ENCODE peak calls at places on chromosomes 2 and 18, in eight cellular contexts. V is IMR-90, C is MM.1S, Z is RWPE2, A is H1, Y is psoas muscle, N is Panc1, H is mucosa of descending colon. X is an unnamed sample.

GRCh38 chr18:3511980-3512379 is 62.0 kb downstream of the TGIF1 start:
- DNase-seq in V (peak; percentile 68), C (no peak), Z (no peak), A (no peak), Y (no peak), N (no peak), H (no peak), X (no peak)

GRCh38 chr2:88269832-88270231 is 99.7 kb downstream of the THNSL2 start:
- DNase-seq in V (no peak), C (no peak), Z (no peak), A (no peak), Y (no peak), N (no peak), H (no peak), X (no peak)

GRCh38 chr2:102032368-102033027 is 40.7 kb downstream of the IL1R2 start:
- DNase-seq in V (peak; percentile 60), C (no peak), Z (no peak), A (no peak), Y (no peak), N (no peak), H (no peak), X (no peak)

GRCh38 chr18:65942854-65943253 is 192.0 kb downstream of the CDH7 start:
- DNase-seq in V (no peak), C (peak; percentile 56), Z (no peak), A (no peak), Y (no peak), N (no peak), H (no peak), X (no peak)

GRCh38 chr2:197088694-197089093 is 162.2 kb upstream of the PGAP1 start:
- DNase-seq in V (peak; percentile 28), C (no peak), Z (no peak), A (no peak), Y (no peak), N (no peak), H (no peak), X (no peak)

GRCh38 chr2:239274391-239275001 is 126.3 kb downstream of the HDAC4 start:
- DNase-seq in V (peak; percentile 70), C (no peak), Z (no peak), A (no peak), Y (peak; percentile 86), N (no peak), H (no peak), X (no peak)

GRCh38 chr2:149894760-149895159 is 307.2 kb upstream of the MMADHC start:
- DNase-seq in V (peak; percentile 47), C (peak; percentile 96), Z (no peak), A (no peak), Y (no peak), N (no peak), H (no peak), X (no peak)

GRCh38 chr18:61651145-61651879 is 241.5 kb downstream of the RNF152 start:
- DNase-seq in V (no peak), C (no peak), Z (no peak), A (no peak), Y (no peak), N (no peak), H (no peak), X (no peak)

GRCh38 chr2:31660812-31661335 is 80.1 kb upstream of the SRD5A2 start:
- DNase-seq in V (no peak), C (no peak), Z (no peak), A (no peak), Y (no peak), N (no peak), H (no peak), X (no peak)

GRCh38 chr2:238517209-238517608 is 90.5 kb downstream of the ASB1 start:
- DNase-seq in V (no peak), C (no peak), Z (no peak), A (no peak), Y (no peak), N (no peak), H (no peak), X (no peak)

GRCh38 chr2:129847043-129847442 is 132.4 kb upstream of the RAB6C start:
- DNase-seq in V (no peak), C (no peak), Z (no peak), A (no peak), Y (no peak), N (no peak), H (no peak), X (no peak)

GRCh38 chr2:181281206-181281832 is 175.9 kb upstream of the ITGA4 start:
- DNase-seq in V (no peak), C (peak; percentile 45), Z (no peak), A (no peak), Y (no peak), N (no peak), H (no peak), X (no peak)

GRCh38 chr2:68157002-68157401 is 686 bp upstream of the PNO1 start:
- DNase-seq in V (peak; percentile 16), C (no peak), Z (no peak), A (no peak), Y (no peak), N (no peak), H (no peak), X (peak; percentile 35)

GRCh38 chr2:20378891-20379519 is 28.4 kb upstream of the PUM2 start:
- DNase-seq in V (peak; percentile 86), C (no peak), Z (peak; percentile 73), A (peak; percentile 86), Y (peak; percentile 92), N (no peak), H (peak; percentile 83), X (peak; percentile 71)

GRCh38 chr2:85265304-85265703 is 62.5 kb downstream of the TGOLN2 start:
- DNase-seq in V (no peak), C (no peak), Z (no peak), A (no peak), Y (peak; percentile 73), N (no peak), H (no peak), X (no peak)

GRCh38 chr2:148794558-148794957 is 80.5 kb upstream of the KIF5C start:
- DNase-seq in V (peak; percentile 76), C (no peak), Z (no peak), A (no peak), Y (no peak), N (no peak), H (no peak), X (no peak)

GRCh38 chr2:85939136-85939535 is 50.3 kb upstream of the ST3GAL5 start:
- DNase-seq in V (no peak), C (no peak), Z (no peak), A (no peak), Y (no peak), N (no peak), H (no peak), X (no peak)

GRCh38 chr2:120935339-120936313 is 200.0 kb downstream of the GLI2 start:
- DNase-seq in V (peak; percentile 74), C (no peak), Z (no peak), A (no peak), Y (no peak), N (no peak), H (peak; percentile 68), X (peak; percentile 93)

GRCh38 chr2:230307485-230307884 is 19.5 kb upstream of the SP140L start:
- DNase-seq in V (no peak), C (no peak), Z (no peak), A (no peak), Y (no peak), N (no peak), H (no peak), X (no peak)

GRCh38 chr2:54602736-54603322 is 120.6 kb upstream of the EML6 start:
- DNase-seq in V (peak; percentile 77), C (no peak), Z (no peak), A (no peak), Y (no peak), N (no peak), H (no peak), X (no peak)

GRCh38 chr2:54604771-54605350 is 118.6 kb upstream of the EML6 start:
- DNase-seq in V (no peak), C (no peak), Z (no peak), A (no peak), Y (no peak), N (no peak), H (no peak), X (no peak)

GRCh38 chr2:54603796-54604195 is 119.7 kb upstream of the EML6 start:
- DNase-seq in V (no peak), C (no peak), Z (no peak), A (no peak), Y (no peak), N (no peak), H (no peak), X (no peak)

GRCh38 chr2:54601339-54601738 is 122.1 kb upstream of the EML6 start:
- DNase-seq in V (no peak), C (no peak), Z (no peak), A (no peak), Y (no peak), N (no peak), H (no peak), X (no peak)

GRCh38 chr2:54603357-54603756 is 120.1 kb upstream of the EML6 start:
- DNase-seq in V (peak; percentile 22), C (no peak), Z (no peak), A (no peak), Y (no peak), N (no peak), H (no peak), X (no peak)
- H3K4me1 ChIP-seq in V (peaks cover 27% of the 10 kb centered on the region), C (no peaks in the 10 kb centered on the region), Z (peaks cover 20% of the 10 kb centered on the region), A (peaks cover 8% of the 10 kb centered on the region), Y (peaks cover 80% of the 10 kb centered on the region), N (no peaks in the 10 kb centered on the region), H (peaks cover 42% of the 10 kb centered on the region), X (peaks cover 15% of the 10 kb centered on the region)

GRCh38 chr2:203892207-203892606 is 24.6 kb downstream of the CTLA4 start:
- DNase-seq in V (no peak), C (no peak), Z (no peak), A (no peak), Y (no peak), N (no peak), H (no peak), X (peak; percentile 55)
- H3K9me3 ChIP-seq in V (no peaks in the 10 kb centered on the region), C (no peaks in the 10 kb centered on the region), Z (no peaks in the 10 kb centered on the region), A (no peaks in the 10 kb centered on the region), Y (no peaks in the 10 kb centered on the region), N (no peaks in the 10 kb centered on the region), H (no peaks in the 10 kb centered on the region), X (peaks cover 4% of the 10 kb centered on the region)

DNA sequence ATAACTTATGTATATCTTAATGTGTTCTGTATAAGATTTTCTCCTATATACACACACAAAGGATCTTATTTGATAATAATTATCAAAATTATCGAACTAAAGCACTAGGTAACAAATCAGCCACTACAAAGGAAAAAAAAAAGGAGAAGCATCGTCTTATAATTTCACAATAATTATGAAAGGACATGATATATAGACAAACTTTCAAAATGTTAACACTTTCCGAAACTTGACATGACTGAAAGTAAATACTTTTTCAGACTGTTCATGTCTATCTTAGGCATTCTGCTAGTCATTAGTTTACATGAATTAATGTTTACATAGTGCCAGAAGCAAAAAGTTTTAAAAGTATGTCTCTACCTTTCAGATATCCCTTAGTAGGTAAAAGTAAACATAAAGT is 7.3 kb upstream of the NR4A2 start:
- DNase-seq in V (no peak), C (no peak), Z (no peak), A (no peak), Y (no peak), N (no peak), H (no peak), X (no peak)
- H3K4me1 ChIP-seq in V (no peaks in the 10 kb centered on the region), C (peaks cover 27% of the 10 kb centered on the region), Z (peaks cover 23% of the 10 kb centered on the region), A (no peaks in the 10 kb centered on the region), Y (peaks cover 44% of the 10 kb centered on the region), N (peaks cover 24% of the 10 kb centered on the region), H (peaks cover 30% of the 10 kb centered on the region), X (peaks cover 9% of the 10 kb centered on the region)

DNA sequence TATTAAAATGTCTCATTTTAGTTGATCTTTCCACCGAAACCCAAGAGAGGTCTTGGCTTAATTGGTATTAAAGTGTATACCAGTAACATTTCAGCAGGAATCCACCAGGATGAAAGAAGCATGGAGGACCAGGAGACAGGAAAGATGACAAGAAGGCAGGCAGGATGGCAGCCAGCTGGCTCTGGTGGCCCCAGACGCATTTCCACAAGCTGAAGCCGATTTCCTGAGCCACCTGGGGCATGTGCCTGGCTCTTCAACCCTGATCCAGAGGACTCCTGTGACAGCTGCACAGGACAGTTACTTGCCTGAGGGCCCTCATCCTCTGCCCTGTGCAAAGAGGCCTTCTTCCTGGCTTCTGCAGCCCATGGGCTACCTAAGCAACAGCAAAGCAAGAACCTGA is 56.9 kb upstream of the NFU1 start:
- DNase-seq in V (no peak), C (no peak), Z (no peak), A (no peak), Y (no peak), N (no peak), H (no peak), X (no peak)
- H3K9me3 ChIP-seq in V (no peaks in the 10 kb centered on the region), C (no peaks in the 10 kb centered on the region), Z (no peaks in the 10 kb centered on the region), A (no peaks in the 10 kb centered on the region), Y (no peaks in the 10 kb centered on the region), N (no peaks in the 10 kb centered on the region), H (no peaks in the 10 kb centered on the region), X (no peaks in the 10 kb centered on the region)

X was measured in Caco-2.